ENCODE peak calls at places on chromosomes 13 and 19, in six cellular contexts. Q, P, Z, G, C and S are unnamed samples.

GRCh38 chr13:112617754-112618375 is 29.9 kb upstream of the TUBGCP3 start:
- DNase-seq in Q (no peak), C (no peak), P (no peak), G (no peak), Z (no peak), S (no peak)

GRCh38 chr13:46489586-46490023 is 63.4 kb upstream of the LRCH1 start:
- DNase-seq in P (no peak), C (peak; percentile 67), Z (no peak), Q (no peak), G (no peak), S (no peak)

GRCh38 chr13:53217221-53217620 is 188.6 kb downstream of the OLFM4 start:
- DNase-seq in G (no peak), C (no peak), P (no peak), Q (no peak), Z (no peak), S (no peak)

GRCh38 chr19:17922138-17922537 is 10.7 kb upstream of the CCDC124 start:
- DNase-seq in P (no peak), Q (no peak), Z (no peak), C (no peak), G (no peak), S (no peak)

GRCh38 chr13:110244096-110244830 is 62.7 kb downstream of the COL4A1 start:
- DNase-seq in Z (no peak), C (no peak), P (no peak), Q (peak; percentile 43), G (no peak), S (no peak)

GRCh38 chr19:41903161-41903953 is 20.4 kb downstream of the ARHGEF1 start:
- DNase-seq in Q (no peak), C (no peak), Z (no peak), G (no peak), P (no peak), S (no peak)

GRCh38 chr13:23372264-23372905 is 61.1 kb downstream of the SACS start:
- DNase-seq in C (peak; percentile 17), P (no peak), Q (no peak), G (no peak), Z (no peak), S (no peak)

GRCh38 chr13:44668707-44669106 is 92.6 kb upstream of the TSC22D1 start:
- DNase-seq in P (no peak), Q (no peak), Z (no peak), G (no peak), C (no peak), S (no peak)

GRCh38 chr13:51797664-51798488 is 6.1 kb downstream of the DHRS12 start:
- DNase-seq in G (peak; percentile 45), Q (no peak), P (no peak), C (peak; percentile 40), Z (peak; percentile 81), S (no peak)

GRCh38 chr13:114118763-114119123 is 13.7 kb downstream of the RASA3 start:
- DNase-seq in Z (no peak), Q (no peak), G (peak; percentile 29), P (no peak), C (peak; percentile 64), S (no peak)

GRCh38 chr19:47353307-47353712 is 4.2 kb downstream of the DHX34 start:
- DNase-seq in G (peak; percentile 54), Q (peak; percentile 75), P (no peak), C (no peak), Z (no peak), S (no peak)

GRCh38 chr19:17841371-17841809 is 6.4 kb downstream of the JAK3 start:
- DNase-seq in G (no peak), Z (peak; percentile 48), Q (peak; percentile 75), P (no peak), C (no peak), S (no peak)

GRCh38 chr19:3683866-3684816 is 16.1 kb downstream of the PIP5K1C start:
- DNase-seq in Z (no peak), P (peak; percentile 46), G (no peak), Q (peak; percentile 23), C (peak; percentile 95), S (no peak)

GRCh38 chr13:109348514-109349340 is 437.7 kb downstream of the IRS2 start:
- DNase-seq in P (no peak), Q (no peak), Z (peak; percentile 58), C (no peak), G (no peak), S (no peak)

GRCh38 chr13:76715621-76716020 is 170.6 kb downstream of the KCTD12 start:
- DNase-seq in Z (no peak), P (no peak), Q (no peak), G (no peak), C (no peak), S (no peak)
- H3K27ac ChIP-seq in Z (no peak overlapping the region), P (no peak overlapping the region), Q (no peak overlapping the region), G (no peak overlapping the region), C (no peak overlapping the region), S (peak overlapping the region; percentile 30)

GRCh38 chr13:78437781-78438180 is 165.6 kb downstream of the POU4F1 start:
- DNase-seq in G (no peak), C (no peak), Q (no peak), Z (no peak), P (no peak), S (no peak)

GRCh38 chr13:78430811-78431210 is 172.5 kb downstream of the POU4F1 start:
- DNase-seq in P (no peak), Q (no peak), G (no peak), Z (no peak), C (no peak), S (no peak)

GRCh38 chr13:78431328-78431727 is 172.0 kb downstream of the POU4F1 start:
- DNase-seq in C (no peak), Q (no peak), P (no peak), Z (no peak), G (no peak), S (no peak)

DNA sequence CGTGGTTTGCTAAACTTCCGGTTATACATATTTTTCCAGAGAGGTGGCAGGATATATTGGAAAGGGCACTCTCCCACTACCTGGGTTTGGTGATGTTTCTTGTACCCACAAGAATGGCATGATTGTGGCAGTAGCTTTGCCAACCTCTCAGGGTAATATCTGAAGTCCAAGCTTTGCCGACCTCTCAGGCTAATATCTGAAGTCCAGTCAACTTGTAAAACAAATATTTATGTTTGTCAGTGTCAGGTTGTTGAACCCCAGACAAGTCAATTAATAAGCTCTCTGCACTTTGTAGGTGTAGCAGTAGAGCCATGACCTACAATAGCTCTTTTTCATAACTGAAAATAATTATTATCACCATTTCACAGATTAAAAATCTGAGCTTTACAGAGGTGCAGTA is 167.0 kb downstream of the POU4F1 start:
- DNase-seq in C (no peak), Z (no peak), Q (no peak), G (no peak), P (no peak), S (no peak)
- H3K27ac ChIP-seq in C (no peak overlapping the region), Z (no peak overlapping the region), Q (no peak overlapping the region), G (no peak overlapping the region), P (no peak overlapping the region), S (no peak overlapping the region)

GRCh38 chr19:12330340-12330739 is 3.1 kb downstream of the ZNF563 start:
- DNase-seq in C (no peak), Q (no peak), P (no peak), G (no peak), Z (no peak), S (no peak)

GRCh38 chr19:12331211-12331941 is 2.1 kb downstream of the ZNF563 start:
- DNase-seq in C (no peak), Q (no peak), P (no peak), Z (no peak), G (peak; percentile 43), S (no peak)

DNA sequence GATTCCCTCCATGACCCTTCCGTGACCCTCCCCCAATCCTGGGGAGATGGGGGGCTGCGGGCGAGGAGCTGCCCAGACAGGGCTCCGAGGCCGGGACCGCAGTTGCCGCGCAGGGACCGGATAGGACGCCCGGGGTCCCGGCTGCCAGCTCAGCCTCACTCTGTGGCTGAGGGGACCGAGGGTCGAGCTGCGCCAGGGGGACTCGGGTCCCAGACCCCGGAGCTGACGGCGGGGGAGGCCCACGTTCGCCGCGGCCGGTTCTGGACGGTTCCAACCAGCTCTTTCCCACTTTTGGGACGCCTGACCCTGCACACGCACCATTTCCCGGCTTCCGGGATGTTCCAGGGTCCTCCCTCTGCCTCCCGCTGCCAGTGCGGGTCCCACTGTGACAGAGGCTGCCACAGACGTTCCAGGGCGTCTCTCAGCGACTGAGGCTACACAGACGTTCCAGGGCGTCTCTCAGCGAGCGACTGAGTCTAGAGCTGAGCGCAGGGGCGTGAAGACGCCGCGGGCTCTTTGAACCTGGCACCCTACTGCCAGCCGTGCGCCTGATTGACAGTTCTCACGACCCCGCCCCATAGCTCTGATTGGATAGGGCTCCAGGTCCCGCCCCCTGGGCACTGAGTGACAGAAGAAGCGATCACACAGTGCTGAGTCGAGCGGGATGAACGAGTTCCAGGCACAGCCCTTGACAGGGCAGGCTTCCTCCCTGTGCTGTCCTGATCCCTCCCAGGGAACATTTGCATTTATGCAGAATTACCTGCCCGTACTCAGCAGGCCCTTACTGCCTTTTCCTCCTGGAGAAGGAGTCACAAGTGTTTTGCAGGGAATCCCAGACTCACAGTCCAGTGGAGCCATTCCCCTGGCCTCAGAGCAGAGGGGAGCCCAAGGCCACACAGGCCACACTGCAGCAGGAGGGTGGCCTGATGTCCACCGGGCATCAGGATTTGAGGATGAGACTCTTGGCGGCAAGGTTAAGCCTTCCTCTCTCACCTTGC is at the start of gene ZNF563:
- DNase-seq in P (peak; percentile 98), C (peak; percentile 91), G (peak; percentile 98), Z (peak; percentile 99), Q (peak; percentile 99), S (peak; percentile 98)
- H3K27ac ChIP-seq in P (peak within 1 kb of the TSS; percentile 95), C (peak within 1 kb of the TSS; percentile 25), G (peak within 1 kb of the TSS; percentile 85), Z (peak within 1 kb of the TSS; percentile 88), Q (peak within 1 kb of the TSS; percentile 91), S (peak within 1 kb of the TSS; percentile 96)

GRCh38 chr19:45764487-45764886 is 4.6 kb downstream of the SIX5 start:
- DNase-seq in Z (no peak), G (no peak), C (no peak), Q (no peak), P (no peak), S (no peak)

GRCh38 chr19:45766293-45766918 is 2.6 kb downstream of the SIX5 start:
- DNase-seq in Z (no peak), G (no peak), Q (peak; percentile 85), P (no peak), C (no peak), S (no peak)

GRCh38 chr19:45766919-45767346 is 2.1 kb downstream of the SIX5 start:
- DNase-seq in P (no peak), Q (no peak), C (no peak), Z (no peak), G (peak; percentile 64), S (no peak)

GRCh38 chr19:45764947-45765346 is 4.1 kb downstream of the SIX5 start:
- DNase-seq in Z (no peak), G (peak; percentile 86), P (no peak), Q (peak; percentile 82), C (no peak), S (no peak)

DNA sequence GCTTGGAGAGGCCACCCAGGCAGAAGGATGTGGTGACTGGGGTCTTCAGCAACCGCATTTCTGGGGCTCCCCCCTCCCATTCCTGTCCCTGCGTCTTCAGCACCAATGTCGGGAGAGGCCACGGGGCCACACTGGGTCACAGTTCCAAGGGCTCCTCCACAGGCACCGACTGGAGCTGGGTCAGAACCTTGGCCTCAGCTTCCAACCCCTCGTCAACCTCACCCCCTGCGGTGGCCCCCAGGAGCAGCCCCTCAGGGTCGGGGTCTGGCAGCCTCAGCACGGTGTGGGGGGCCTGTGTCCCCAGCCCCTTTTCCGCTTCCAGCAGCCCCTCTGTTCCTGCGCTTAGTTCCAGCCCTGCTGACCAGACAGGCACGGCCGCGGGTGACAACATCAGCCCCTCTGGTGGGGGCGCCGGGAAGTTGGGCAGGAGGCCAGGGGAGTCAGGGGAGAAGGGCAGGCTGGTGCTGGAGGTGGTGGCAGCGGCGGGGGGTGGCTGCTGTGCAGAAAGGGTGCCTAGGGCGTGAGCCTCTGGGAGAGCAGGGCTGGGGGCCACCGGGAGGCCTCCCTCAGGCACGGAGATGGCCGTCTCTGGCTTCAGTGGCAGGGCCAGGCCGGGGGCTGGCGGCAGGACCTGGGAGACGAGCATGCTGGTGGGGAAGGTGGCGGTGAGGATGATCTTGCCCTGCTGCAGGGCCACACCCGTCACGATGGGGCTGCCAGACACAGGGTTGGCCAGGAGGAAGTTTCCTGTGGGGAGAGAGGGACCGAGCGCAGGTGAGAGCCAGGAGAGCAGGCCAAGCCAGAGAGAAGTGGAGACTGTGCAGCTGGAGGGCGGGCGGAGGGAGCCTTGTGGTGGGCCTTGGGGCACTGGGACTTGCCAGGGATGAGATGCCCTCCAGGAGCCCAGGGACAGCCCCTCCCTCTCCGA is 3.4 kb downstream of the SIX5 start:
- DNase-seq in Q (peak; percentile 84), Z (no peak), G (peak; percentile 35), C (no peak), P (no peak), S (no peak)
- H3K27ac ChIP-seq in Q (peak overlapping the region; percentile 99), Z (peak overlapping the region; percentile 98), G (peak overlapping the region; percentile 98), C (no peak overlapping the region), P (no peak overlapping the region), S (peak overlapping the region; percentile 90)